ENCODE peak calls at places on chromosomes 6 and 20, in seven cellular contexts. L, G, W, C, N, J and X are unnamed samples.

GRCh38 chr6:122832515-122833228 is 43.6 kb downstream of the SMPDL3A start:
- DNase-seq in L (peak; percentile 28), G (no peak), W (no peak), C (no peak), N (no peak), J (no peak), X (no peak)

GRCh38 chr20:23165307-23165750 is 79.2 kb upstream of the CD93 start:
- DNase-seq in L (no peak), G (no peak), W (no peak), C (no peak), N (peak; percentile 20), J (no peak), X (no peak)

GRCh38 chr6:113723182-113723581 is 134.0 kb upstream of the MARCKS start:
- DNase-seq in L (no peak), G (no peak), W (no peak), C (no peak), N (no peak), J (no peak), X (no peak)

GRCh38 chr6:41193171-41193734 is 7.7 kb downstream of the TREML2 start:
- DNase-seq in L (no peak), G (no peak), W (no peak), C (no peak), N (no peak), J (no peak), X (no peak)

GRCh38 chr6:85395746-85396145 is 54.1 kb upstream of the NT5E start:
- DNase-seq in L (no peak), G (no peak), W (no peak), C (no peak), N (no peak), J (no peak), X (no peak)

GRCh38 chr20:48629960-48630315 is 197.9 kb downstream of the PREX1 start:
- DNase-seq in L (no peak), G (no peak), W (no peak), C (no peak), N (peak; percentile 22), J (no peak), X (no peak)

GRCh38 chr6:113630738-113631535 is 226.2 kb upstream of the MARCKS start:
- DNase-seq in L (peak; percentile 16), G (no peak), W (no peak), C (no peak), N (no peak), J (no peak), X (peak; percentile 60)

GRCh38 chr6:15308445-15309213 is 62.8 kb downstream of the JARID2 start:
- DNase-seq in L (no peak), G (no peak), W (no peak), C (no peak), N (no peak), J (no peak), X (no peak)

GRCh38 chr6:36419295-36419694 is 23.4 kb downstream of the PXT1 start:
- DNase-seq in L (no peak), G (no peak), W (no peak), C (no peak), N (no peak), J (no peak), X (no peak)

GRCh38 chr6:40957616-40958492 is 81.2 kb downstream of the UNC5CL start:
- DNase-seq in L (peak; percentile 88), G (peak; percentile 66), W (peak; percentile 24), C (no peak), N (no peak), J (no peak), X (no peak)

GRCh38 chr20:41984031-41984430 is 365.9 kb upstream of the CHD6 start:
- DNase-seq in L (no peak), G (no peak), W (no peak), C (no peak), N (no peak), J (no peak), X (no peak)
- H3K27ac ChIP-seq in L (no peak overlapping the region), G (no peak overlapping the region), W (no peak overlapping the region), C (no peak overlapping the region), N (no peak overlapping the region), J (no peak overlapping the region), X (no peak overlapping the region)

DNA sequence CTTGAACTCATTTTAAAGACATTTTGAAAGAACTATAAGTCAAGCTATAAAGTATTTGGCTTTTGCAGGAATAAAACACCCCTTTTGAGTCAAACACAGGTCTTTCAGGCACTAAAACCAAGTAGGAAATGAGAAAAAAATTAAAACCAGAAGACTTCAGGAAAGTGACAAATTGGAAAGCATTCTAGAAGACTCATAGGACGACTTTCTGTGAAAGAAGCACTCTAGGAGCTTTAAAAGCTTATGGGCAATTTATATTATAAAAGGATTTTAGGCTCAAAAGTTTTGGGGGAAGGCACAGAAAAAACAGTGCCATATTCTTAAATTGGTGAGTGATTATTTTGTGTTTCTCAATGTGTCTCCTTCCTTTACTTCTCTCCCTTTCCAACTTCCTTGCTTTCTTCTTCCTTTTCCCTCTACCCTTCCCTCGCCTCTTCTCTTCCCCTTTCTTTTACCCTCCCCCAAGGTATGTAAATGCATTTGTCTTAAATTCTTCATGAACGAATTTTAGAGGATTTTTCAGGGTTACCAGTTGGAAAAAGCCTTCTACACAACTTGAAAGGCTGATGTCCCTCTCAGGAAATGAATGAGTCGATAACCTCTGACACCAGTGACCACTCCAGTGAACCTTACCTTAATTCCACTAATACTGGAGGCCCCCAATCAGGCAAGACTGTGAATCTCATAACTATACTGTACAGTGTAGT is 2.7 kb upstream of the LIN28B start:
- DNase-seq in L (no peak), G (no peak), W (no peak), C (no peak), N (no peak), J (no peak), X (no peak)
- H3K4me3 ChIP-seq in L (no peak overlapping the region), G (peak overlapping the region; percentile 30), W (no peak overlapping the region), C (no peak overlapping the region), N (no peak overlapping the region), J (no peak overlapping the region), X (no peak overlapping the region)

DNA sequence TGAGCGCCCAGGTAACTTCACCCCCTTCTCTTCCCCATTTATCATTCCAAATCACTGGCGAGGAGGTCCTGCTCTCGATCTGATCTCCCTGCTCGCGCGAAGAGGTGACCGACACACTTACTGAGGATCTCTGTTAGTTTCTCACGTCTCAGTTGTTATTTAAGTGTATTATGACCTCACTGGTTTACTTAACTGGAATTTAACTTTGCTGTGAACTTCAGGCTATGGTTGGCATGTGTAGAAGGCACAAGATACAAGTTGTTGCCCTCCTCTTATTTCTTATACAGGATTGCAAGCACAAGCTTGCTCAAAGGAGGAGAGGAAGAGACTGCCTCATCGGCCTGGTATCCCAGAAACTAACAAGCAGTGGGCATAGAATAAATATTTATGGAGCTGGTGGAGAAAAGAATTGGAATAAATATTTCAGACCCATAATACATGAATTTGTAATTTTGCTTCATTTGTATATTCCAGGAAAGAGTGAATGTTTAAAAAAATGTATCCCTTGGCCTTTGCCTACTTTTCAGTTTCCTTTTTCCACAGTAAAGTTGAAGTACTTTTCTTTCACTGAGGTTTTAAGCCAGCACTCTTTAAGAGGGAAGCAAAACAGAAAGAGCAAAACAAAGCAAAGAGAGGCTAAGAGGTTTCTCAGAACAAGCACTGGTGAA is 1.3 kb downstream of the RNF217 start:
- DNase-seq in L (peak; percentile 19), G (no peak), W (no peak), C (no peak), N (no peak), J (no peak), X (no peak)
- H3K4me1 ChIP-seq in L (peaks cover 51% of the 10 kb centered on the region), G (peaks cover 46% of the 10 kb centered on the region), W (peaks cover 62% of the 10 kb centered on the region), C (no peaks in the 10 kb centered on the region), N (peaks cover 45% of the 10 kb centered on the region), J (no peaks in the 10 kb centered on the region), X (peaks cover 26% of the 10 kb centered on the region)

GRCh38 chr6:38175786-38176185 is 356.3 kb downstream of the ZFAND3 start:
- DNase-seq in L (no peak), G (no peak), W (no peak), C (no peak), N (no peak), J (no peak), X (no peak)
- H3K27ac ChIP-seq in L (no peak overlapping the region), G (no peak overlapping the region), W (no peak overlapping the region), C (no peak overlapping the region), N (no peak overlapping the region), J (no peak overlapping the region), X (no peak overlapping the region)